ENCODE peak calls at places on chromosomes 7 and 10, in ten cellular contexts. H is right atrium auricular region, Z is uterus, L is AG04450, E is heart right ventricle, C is psoas muscle, Q is pancreas, S is heart left ventricle, J is prostate gland, M is tibial artery. X is an unnamed sample.

GRCh38 chr10:61897671-61898434 is 3.6 kb upstream of the ARID5B start:
- DNase-seq in H (peak; percentile 80), Z (peak; percentile 52), L (no peak), E (peak; percentile 38), C (no peak), Q (peak; percentile 33), S (peak; percentile 27), J (no peak), M (no peak), X (no peak)

GRCh38 chr10:4004144-4004543 is 219.1 kb upstream of the KLF6 start:
- DNase-seq in H (no peak), Z (no peak), L (no peak), E (no peak), C (no peak), Q (no peak), S (no peak), J (no peak), M (no peak), X (no peak)

GRCh38 chr7:144391823-144392255 is 11.7 kb downstream of the NOBOX start:
- DNase-seq in H (peak; percentile 54), Z (peak; percentile 23), L (peak; percentile 6), E (peak; percentile 24), C (no peak), Q (no peak), S (no peak), J (peak; percentile 34), M (no peak), X (no peak)

GRCh38 chr7:80859272-80859970 is 59.4 kb downstream of the SEMA3C start:
- DNase-seq in H (peak; percentile 63), Z (peak; percentile 58), L (no peak), E (no peak), C (peak; percentile 37), Q (no peak), S (peak; percentile 12), J (peak; percentile 41), M (peak; percentile 91), X (no peak)

GRCh38 chr10:130045801-130046321 is 64.8 kb downstream of the C10orf143 start:
- DNase-seq in H (no peak), Z (no peak), L (no peak), E (no peak), C (no peak), Q (no peak), S (no peak), J (no peak), M (peak; percentile 58), X (no peak)

GRCh38 chr10:96482815-96483588 is 30.7 kb downstream of the TLL2 start:
- DNase-seq in H (no peak), Z (no peak), L (no peak), E (no peak), C (no peak), Q (no peak), S (no peak), J (no peak), M (no peak), X (no peak)

GRCh38 chr10:75062191-75062849 is 49.1 kb upstream of the SAMD8 start:
- DNase-seq in H (no peak), Z (peak; percentile 46), L (no peak), E (peak; percentile 27), C (peak; percentile 52), Q (no peak), S (peak; percentile 20), J (no peak), M (no peak), X (no peak)

GRCh38 chr7:100465702-100466311 is 1.7 kb upstream of the SPACDR start:
- DNase-seq in H (peak; percentile 68), Z (peak; percentile 78), L (no peak), E (peak; percentile 71), C (peak; percentile 76), Q (peak; percentile 92), S (peak; percentile 81), J (peak; percentile 84), M (peak; percentile 91), X (peak; percentile 75)

GRCh38 chr10:47047127-47047504 is 135.9 kb downstream of the PTPN20 start:
- DNase-seq in H (no peak), Z (peak; percentile 8), L (no peak), E (no peak), C (no peak), Q (no peak), S (no peak), J (no peak), M (peak; percentile 54), X (no peak)

GRCh38 chr7:13725591-13725990 is 263.9 kb downstream of the ETV1 start:
- DNase-seq in H (no peak), Z (no peak), L (no peak), E (no peak), C (no peak), Q (no peak), S (no peak), J (no peak), M (no peak), X (no peak)
- H3K9me3 ChIP-seq in H (no peaks in the 10 kb centered on the region), Z (no peaks in the 10 kb centered on the region), L (no peaks in the 10 kb centered on the region), E (no peaks in the 10 kb centered on the region), C (no peaks in the 10 kb centered on the region), Q (no peaks in the 10 kb centered on the region), S (no peaks in the 10 kb centered on the region), J (no peaks in the 10 kb centered on the region), M (no peaks in the 10 kb centered on the region), X (no peaks in the 10 kb centered on the region)

GRCh38 chr7:79339208-79339925 is 114.1 kb downstream of the MAGI2 start:
- DNase-seq in H (no peak), Z (no peak), L (no peak), E (no peak), C (no peak), Q (no peak), S (no peak), J (no peak), M (no peak), X (no peak)

GRCh38 chr7:79337722-79338121 is 115.7 kb downstream of the MAGI2 start:
- DNase-seq in H (no peak), Z (no peak), L (no peak), E (no peak), C (no peak), Q (no peak), S (no peak), J (no peak), M (no peak), X (no peak)

GRCh38 chr7:79340212-79340611 is 113.3 kb downstream of the MAGI2 start:
- DNase-seq in H (no peak), Z (no peak), L (no peak), E (no peak), C (no peak), Q (no peak), S (no peak), J (no peak), M (no peak), X (no peak)

DNA sequence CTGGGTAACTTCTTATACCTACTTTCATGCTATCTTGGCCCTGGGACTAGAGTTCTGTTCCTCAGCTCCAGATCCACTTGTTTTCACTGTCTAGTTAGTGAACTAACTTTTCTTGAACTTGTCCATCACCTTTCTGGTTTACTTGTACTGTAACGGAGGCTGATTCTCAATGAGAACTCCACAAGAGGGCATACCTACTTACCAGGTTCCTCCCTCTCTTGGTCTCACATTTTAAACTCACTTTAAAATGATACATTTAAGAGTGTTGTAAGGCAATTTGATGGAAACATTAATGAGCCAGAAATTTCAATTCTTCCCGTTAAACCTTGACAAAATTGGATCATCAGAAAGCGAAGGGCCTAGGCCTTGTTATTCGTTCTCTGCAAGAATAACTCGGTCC is 111.6 kb downstream of the MAGI2 start:
- DNase-seq in H (no peak), Z (no peak), L (no peak), E (no peak), C (no peak), Q (no peak), S (no peak), J (no peak), M (no peak), X (no peak)
- TF ChIP-seq CTCF in H (no peak), Z (no peak), L (no peak), E (peak; percentile 32), C (no peak), Q (no peak), S (no peak), J (no peak), M (no peak), X (no peak)

GRCh38 chr7:77707504-77707992 is 11.3 kb downstream of the RSBN1L start:
- DNase-seq in H (no peak), Z (no peak), L (no peak), E (no peak), C (no peak), Q (no peak), S (no peak), J (no peak), M (no peak), X (no peak)

GRCh38 chr7:77699056-77699455 is 2.8 kb downstream of the RSBN1L start:
- DNase-seq in H (no peak), Z (no peak), L (no peak), E (no peak), C (no peak), Q (no peak), S (no peak), J (no peak), M (no peak), X (no peak)

GRCh38 chr7:77698042-77698625 is 1.9 kb downstream of the RSBN1L start:
- DNase-seq in H (no peak), Z (no peak), L (no peak), E (no peak), C (no peak), Q (no peak), S (no peak), J (no peak), M (no peak), X (no peak)

GRCh38 chr7:77702451-77703219 is 6.4 kb downstream of the RSBN1L start:
- DNase-seq in H (no peak), Z (no peak), L (no peak), E (no peak), C (no peak), Q (no peak), S (no peak), J (no peak), M (no peak), X (no peak)

DNA sequence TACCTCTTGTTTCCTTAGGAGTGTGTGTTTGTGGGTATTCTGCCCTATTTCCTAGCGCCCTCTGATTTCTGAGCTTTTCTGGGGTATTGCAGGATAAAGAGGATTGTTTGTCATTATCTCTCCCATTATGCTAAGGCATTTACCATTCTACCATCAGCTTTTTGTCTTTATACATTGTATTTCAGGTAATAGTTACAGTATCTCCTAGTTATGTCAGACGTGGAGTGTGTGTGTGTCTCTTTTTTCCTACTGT is 6.9 kb downstream of the RSBN1L start:
- DNase-seq in H (no peak), Z (no peak), L (no peak), E (no peak), C (no peak), Q (no peak), S (no peak), J (no peak), M (no peak), X (no peak)
- H3K9me3 ChIP-seq in H (no peaks in the 10 kb centered on the region), Z (no peaks in the 10 kb centered on the region), L (no peaks in the 10 kb centered on the region), E (no peaks in the 10 kb centered on the region), C (no peaks in the 10 kb centered on the region), Q (no peaks in the 10 kb centered on the region), S (no peaks in the 10 kb centered on the region), J (no peaks in the 10 kb centered on the region), M (no peaks in the 10 kb centered on the region), X (no peaks in the 10 kb centered on the region)

DNA sequence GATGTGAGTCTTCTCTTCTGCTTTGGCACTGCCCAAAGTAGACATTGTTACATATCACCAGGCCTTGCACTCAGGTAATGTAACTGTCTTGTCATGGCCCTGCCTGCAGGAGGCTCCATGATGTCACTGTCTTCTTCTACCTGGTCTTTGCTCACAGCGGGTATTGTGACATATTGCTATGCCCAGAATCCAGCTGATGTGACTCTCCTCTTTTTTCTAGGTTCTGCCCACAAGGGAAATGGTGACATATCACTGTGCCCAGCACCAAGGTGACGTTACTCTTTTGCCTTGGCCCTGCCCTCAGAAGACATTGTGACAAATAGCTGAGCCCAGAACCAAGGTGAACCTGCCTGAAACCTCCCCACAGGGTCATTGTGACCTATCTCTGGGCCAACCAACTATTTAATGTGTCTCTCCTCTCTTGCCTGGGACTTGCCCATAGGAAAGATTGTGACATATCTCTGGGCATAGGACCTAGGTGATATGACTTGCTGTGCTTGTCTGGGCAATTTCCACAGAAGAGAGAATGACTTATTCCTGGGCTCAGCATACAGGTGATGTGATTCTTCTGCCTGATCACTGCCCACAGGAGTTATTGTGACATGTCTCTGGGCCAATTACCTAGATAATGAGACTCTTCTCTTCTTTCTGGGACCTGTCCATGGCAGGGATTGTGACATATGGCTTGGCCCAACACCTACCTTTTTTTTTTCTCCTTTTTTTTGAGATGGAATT is 26.5 kb upstream of the ZNF107 start:
- DNase-seq in H (no peak), Z (no peak), L (no peak), E (no peak), C (no peak), Q (no peak), S (no peak), J (no peak), M (no peak), X (no peak)
- TF ChIP-seq CTCF in H (no peak), Z (no peak), L (no peak), E (no peak), C (no peak), Q (no peak), S (no peak), J (no peak), M (no peak), X (no peak)

X was measured in left lung.